ENCODE peak calls at places on chromosomes 6 and 20, in nine cellular contexts. X, Y, F, Q, V, O, R, I and H are unnamed samples.

GRCh38 chr6:85236636-85237035 is 213.2 kb upstream of the NT5E start:
- DNase-seq in O (no peak), V (no peak), Q (no peak), F (no peak), I (no peak), R (no peak), Y (no peak), X (no peak), H (no peak)

GRCh38 chr20:50338479-50339195 is 148.0 kb downstream of the CEBPB start:
- DNase-seq in I (peak; percentile 75), F (no peak), V (no peak), X (no peak), Y (peak; percentile 48), O (no peak), R (peak; percentile 49), Q (peak; percentile 39), H (peak; percentile 78)

GRCh38 chr6:65760285-65760684 is 53.3 kb upstream of the EYS start:
- DNase-seq in Q (no peak), O (no peak), R (no peak), I (no peak), Y (no peak), F (no peak), X (no peak), V (no peak), H (no peak)

GRCh38 chr20:36491901-36492617 is 49.3 kb upstream of the MYL9 start:
- DNase-seq in I (no peak), X (no peak), Q (no peak), O (no peak), R (peak; percentile 37), F (no peak), Y (peak; percentile 44), V (peak; percentile 49), H (peak; percentile 90)

GRCh38 chr20:37179671-37180524 is 550 bp upstream of the MROH8 start:
- DNase-seq in O (no peak), X (no peak), Q (no peak), I (no peak), F (no peak), V (no peak), R (no peak), Y (peak; percentile 57), H (no peak)

GRCh38 chr6:128515550-128516513 is 4.6 kb downstream of the PTPRK start:
- DNase-seq in I (no peak), V (no peak), O (no peak), X (no peak), F (no peak), R (no peak), Q (peak; percentile 57), Y (peak; percentile 49), H (no peak)

GRCh38 chr6:116373940-116374339 is 3.2 kb downstream of the DSE start:
- DNase-seq in R (no peak), Y (no peak), X (no peak), O (no peak), F (no peak), V (no peak), Q (no peak), I (no peak), H (no peak)

GRCh38 chr20:53827996-53828672 is 234.5 kb upstream of the ZNF217 start:
- DNase-seq in R (no peak), I (peak; percentile 73), O (peak; percentile 38), Y (peak; percentile 100), V (no peak), Q (no peak), F (no peak), X (peak; percentile 76), H (no peak)

GRCh38 chr6:73679009-73679408 is 17.0 kb upstream of the CD109 start:
- DNase-seq in I (no peak), O (no peak), Y (no peak), V (no peak), R (no peak), F (no peak), Q (no peak), X (no peak), H (no peak)

GRCh38 chr6:132179955-132180354 is 221.3 kb downstream of the MOXD1 start:
- DNase-seq in Q (no peak), R (no peak), Y (no peak), I (no peak), V (no peak), X (no peak), F (no peak), O (no peak), H (no peak)

GRCh38 chr20:7333846-7334245 is 566.4 kb downstream of the BMP2 start:
- DNase-seq in R (no peak), V (no peak), F (no peak), Q (no peak), X (no peak), I (no peak), Y (no peak), O (no peak), H (no peak)

GRCh38 chr6:161694995-161695394 is 421.1 kb upstream of the AGPAT4 start:
- DNase-seq in F (no peak), X (peak; percentile 7), V (no peak), Q (peak; percentile 7), R (no peak), O (no peak), I (peak; percentile 13), Y (no peak), H (no peak)

GRCh38 chr6:116596815-116597214 is 19.5 kb upstream of the RSPH4A start:
- DNase-seq in V (no peak), F (no peak), Y (peak; percentile 42), R (no peak), X (no peak), Q (no peak), I (no peak), O (no peak), H (no peak)

GRCh38 chr6:139533573-139534471 is 159.4 kb upstream of the CITED2 start:
- DNase-seq in X (peak; percentile 39), I (peak; percentile 48), F (no peak), Y (peak; percentile 97), Q (no peak), R (no peak), V (no peak), O (peak; percentile 31), H (no peak)